ENCODE peak calls at places on chromosomes 6 and 20, in eight cellular contexts. C, V, O, I, T, D, Q and Y are unnamed samples.

GRCh38 chr6:137723273-137724017 is 143.6 kb upstream of the TNFAIP3 start:
- DNase-seq in I (no peak), T (no peak), O (no peak), C (no peak), D (no peak), Q (no peak), V (no peak), Y (no peak)

GRCh38 chr20:6489361-6490154 is 277.9 kb upstream of the BMP2 start:
- DNase-seq in D (no peak), Q (no peak), C (no peak), I (no peak), T (no peak), O (no peak), V (no peak), Y (no peak)

GRCh38 chr6:98382246-98382645 is 452.1 kb upstream of the POU3F2 start:
- DNase-seq in O (no peak), T (no peak), I (no peak), D (no peak), C (no peak), V (no peak), Q (no peak), Y (no peak)

GRCh38 chr20:1734269-1734858 is 76.8 kb upstream of the SIRPG start:
- DNase-seq in T (no peak), C (peak), I (no peak), V (no peak), O (no peak), Q (no peak), D (no peak), Y (no peak)

GRCh38 chr20:35012227-35013069 is 56.8 kb downstream of the MYH7B start:
- DNase-seq in I (no peak), Q (no peak), O (no peak), C (no peak), V (no peak), T (no peak), D (peak), Y (no peak)

GRCh38 chr6:119856136-119856535 is 506.6 kb upstream of the MAN1A1 start:
- DNase-seq in D (no peak), C (no peak), V (no peak), T (no peak), Q (no peak), I (no peak), O (no peak), Y (no peak)

GRCh38 chr6:2147737-2148448 is 97.5 kb downstream of the GMDS start:
- DNase-seq in Q (no peak), T (no peak), C (no peak), O (no peak), I (no peak), V (peak), D (no peak), Y (no peak)

GRCh38 chr6:109050012-109050411 is 44.6 kb downstream of the SESN1 start:
- DNase-seq in Q (no peak), D (no peak), I (no peak), V (no peak), O (no peak), T (no peak), C (no peak), Y (no peak)

GRCh38 chr6:6588924-6589696 is 590 bp downstream of the LY86 start:
- DNase-seq in D (no peak), O (no peak), I (no peak), T (no peak), Q (no peak), V (no peak), C (no peak), Y (no peak)

GRCh38 chr20:13401596-13401995 is 180.5 kb downstream of the ISM1 start:
- DNase-seq in D (no peak), I (no peak), T (no peak), O (no peak), C (no peak), V (no peak), Q (no peak), Y (no peak)

GRCh38 chr20:9442858-9443257 is 71.5 kb upstream of the LAMP5 start:
- DNase-seq in O (no peak), Q (no peak), V (peak), D (no peak), T (no peak), I (no peak), C (no peak), Y (no peak)

GRCh38 chr20:21179796-21180195 is 53.9 kb downstream of the KIZ start:
- DNase-seq in C (no peak), V (peak), O (no peak), D (no peak), T (no peak), I (no peak), Q (no peak), Y (no peak)

GRCh38 chr20:58086763-58087566 is 141.5 kb downstream of the ANKRD60 start:
- DNase-seq in I (no peak), Q (no peak), O (no peak), T (no peak), C (no peak), D (peak), V (peak), Y (peak)

GRCh38 chr6:156949376-156949775 is 172.2 kb downstream of the ARID1B start:
- DNase-seq in Q (no peak), I (no peak), T (no peak), O (no peak), D (no peak), V (peak), C (no peak), Y (no peak)

GRCh38 chr20:7770578-7770977 is 169.7 kb downstream of the HAO1 start:
- DNase-seq in T (no peak), D (no peak), V (no peak), C (no peak), Q (no peak), I (no peak), O (no peak), Y (no peak)

GRCh38 chr6:46201701-46202100 is 30.9 kb upstream of the ENPP5 start:
- DNase-seq in T (no peak), D (no peak), V (no peak), Q (no peak), I (no peak), C (no peak), O (no peak), Y (no peak)

GRCh38 chr6:116859264-116859663 is 17.8 kb upstream of the RFX6 start:
- DNase-seq in Q (no peak), O (no peak), D (no peak), I (no peak), T (no peak), C (no peak), V (no peak), Y (no peak)

GRCh38 chr6:113805836-113806500 is 51.2 kb upstream of the MARCKS start:
- DNase-seq in V (no peak), C (no peak), O (no peak), D (no peak), T (no peak), I (no peak), Q (no peak), Y (no peak)

GRCh38 chr6:31791324-31792089 is 4.0 kb downstream of the VARS1 start:
- DNase-seq in T (peak), O (no peak), Q (no peak), V (peak), C (no peak), D (no peak), I (no peak), Y (peak)

GRCh38 chr20:58718729-58719128 is 26.1 kb downstream of the NPEPL1 start:
- DNase-seq in O (no peak), I (no peak), V (no peak), D (no peak), Q (no peak), C (no peak), T (no peak), Y (no peak)

GRCh38 chr20:59831901-59832240 is 101.6 kb downstream of the SYCP2 start:
- DNase-seq in V (no peak), I (peak), T (no peak), D (no peak), C (no peak), O (no peak), Q (no peak), Y (no peak)

GRCh38 chr6:39088331-39088730 is 26.7 kb downstream of the SAYSD1 start:
- DNase-seq in C (no peak), D (no peak), V (peak), I (no peak), Q (no peak), T (no peak), O (no peak), Y (peak)

GRCh38 chr20:3244613-3245012 is 5.6 kb upstream of the SLC4A11 start:
- DNase-seq in Q (no peak), D (no peak), V (no peak), T (no peak), I (no peak), C (no peak), O (no peak), Y (no peak)

GRCh38 chr6:100307561-100307960 is 157.2 kb downstream of the SIM1 start:
- DNase-seq in I (no peak), C (no peak), V (no peak), T (no peak), Q (no peak), D (no peak), O (no peak), Y (no peak)

GRCh38 chr6:24078200-24078599 is 47.8 kb upstream of the NRSN1 start:
- DNase-seq in Q (no peak), C (no peak), O (no peak), I (no peak), V (no peak), D (no peak), T (no peak), Y (no peak)

GRCh38 chr20:62953167-62953838 is 794 bp downstream of the SLC17A9 start:
- DNase-seq in T (no peak), O (no peak), Q (peak), I (no peak), C (no peak), D (no peak), V (no peak), Y (no peak)

GRCh38 chr20:62953839-62954703 is 1.6 kb downstream of the SLC17A9 start:
- DNase-seq in D (peak), O (peak), I (peak), V (peak), Q (peak), T (peak), C (peak), Y (peak)

GRCh38 chr20:62951143-62951895 is 1.2 kb upstream of the SLC17A9 start:
- DNase-seq in O (no peak), I (no peak), V (no peak), C (no peak), Q (peak), T (no peak), D (no peak), Y (no peak)

GRCh38 chr20:62951896-62952372 is 575 bp upstream of the SLC17A9 start:
- DNase-seq in O (no peak), D (no peak), C (no peak), T (no peak), I (no peak), Q (peak), V (no peak), Y (no peak)

GRCh38 chr20:62952373-62953166 is at the start of gene SLC17A9:
- DNase-seq in T (no peak), V (peak), Q (peak), O (peak), D (no peak), C (no peak), I (peak), Y (no peak)
- TF ChIP-seq CTCF in T (no peak), V (no peak), Q (no peak), O (no peak), D (no peak), C (no peak), I (no peak), Y (no peak)

DNA sequence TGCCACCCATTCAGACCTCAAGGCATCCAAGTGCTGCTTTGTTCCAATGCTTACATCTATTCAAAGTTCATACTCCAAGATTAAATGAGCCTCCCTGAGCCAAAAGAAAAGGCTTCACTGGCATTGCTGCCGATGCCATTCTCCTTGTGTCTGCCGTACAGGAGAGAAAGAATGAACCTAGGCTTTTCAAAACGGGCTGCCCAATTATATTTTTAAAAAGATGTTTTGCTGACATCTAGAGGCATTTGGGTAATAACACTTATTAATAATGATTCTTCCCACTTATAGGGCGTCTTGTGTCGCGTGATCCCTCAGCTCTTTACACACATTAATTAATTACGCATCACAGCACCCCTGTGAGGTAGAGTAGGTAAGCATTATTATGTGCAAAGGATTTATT is 545.6 kb downstream of the PKHD1 start:
- DNase-seq in Q (no peak), I (no peak), O (no peak), V (no peak), T (no peak), D (no peak), C (no peak), Y (peak)
- TF ChIP-seq CTCF in Q (no peak), I (no peak), O (no peak), V (no peak), T (no peak), D (no peak), C (no peak), Y (peak)

DNA sequence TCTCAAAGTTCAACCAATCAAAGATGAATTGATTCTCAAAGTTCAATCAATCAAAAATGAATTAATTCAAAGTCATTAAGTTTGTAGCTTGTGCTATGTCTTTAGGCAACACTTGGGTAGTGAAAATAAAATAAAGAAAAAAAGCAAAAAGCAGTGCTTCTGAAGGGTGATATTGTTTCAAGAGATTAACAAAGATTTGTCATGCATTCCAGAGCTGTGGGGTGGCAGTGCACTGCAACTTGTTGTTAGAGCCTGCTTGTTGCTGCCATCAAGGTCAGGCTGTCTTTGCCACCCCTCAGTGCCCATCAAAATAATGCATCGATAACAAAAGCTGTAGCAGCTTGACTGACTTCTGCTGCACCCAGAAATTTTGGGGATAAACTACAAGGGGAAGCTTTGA is 128.6 kb downstream of the RNF144B start:
- DNase-seq in I (no peak), O (no peak), D (no peak), V (no peak), Q (no peak), T (no peak), C (no peak), Y (no peak)
- TF ChIP-seq CTCF in I (no peak), O (no peak), D (no peak), V (no peak), Q (no peak), T (no peak), C (no peak), Y (no peak)

GRCh38 chr6:14702678-14703077 is 543.2 kb upstream of the JARID2 start:
- DNase-seq in V (peak), D (no peak), C (no peak), T (no peak), I (no peak), Q (no peak), O (no peak), Y (no peak)
- TF ChIP-seq CTCF in V (no peak), D (no peak), C (no peak), T (no peak), I (no peak), Q (no peak), O (no peak), Y (no peak)

GRCh38 chr6:35876902-35877301 is 44.0 kb downstream of the SRPK1 start:
- DNase-seq in T (no peak), I (no peak), C (no peak), Q (no peak), O (no peak), D (no peak), V (no peak), Y (no peak)
- TF ChIP-seq CTCF in T (no peak), I (no peak), C (no peak), Q (no peak), O (no peak), D (no peak), V (no peak), Y (no peak)

DNA sequence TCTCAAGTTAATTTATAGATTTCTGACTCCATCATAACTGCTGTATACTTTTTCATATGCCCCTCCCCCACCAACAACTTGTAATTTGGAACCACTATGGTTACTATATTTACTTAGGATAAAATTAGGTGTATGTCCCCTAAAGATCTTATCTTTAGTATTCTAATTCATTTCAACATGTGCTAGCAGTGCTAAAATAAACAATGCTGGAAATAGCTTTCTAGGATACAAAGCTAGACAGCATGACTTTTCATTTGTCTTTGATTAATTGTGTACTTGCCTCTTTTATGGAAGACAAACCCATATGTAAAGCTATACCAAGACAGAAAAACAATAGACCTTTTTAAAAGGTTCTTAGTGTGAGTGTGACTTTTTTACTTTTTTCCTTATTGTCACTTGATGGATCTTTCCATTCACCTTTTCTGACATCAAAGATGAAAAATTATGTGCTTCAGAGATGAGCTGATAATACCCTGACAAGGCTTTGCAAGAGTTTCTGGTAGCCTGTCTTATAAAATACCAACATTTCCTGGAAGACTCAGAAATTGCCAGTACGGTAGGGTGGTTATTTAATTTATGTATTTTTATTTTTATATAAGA is 31.2 kb upstream of the POPDC3 start:
- DNase-seq in V (no peak), I (no peak), Q (no peak), D (no peak), T (no peak), O (no peak), C (no peak), Y (no peak)
- TF ChIP-seq CTCF in V (no peak), I (no peak), Q (no peak), D (no peak), T (no peak), O (no peak), C (no peak), Y (no peak)

GRCh38 chr6:91428953-91429560 is 842.2 kb upstream of the MAP3K7 start:
- DNase-seq in V (no peak), Q (no peak), D (no peak), T (no peak), O (no peak), I (no peak), C (no peak), Y (no peak)
- TF ChIP-seq CTCF in V (no peak), Q (no peak), D (no peak), T (no peak), O (no peak), I (no peak), C (no peak), Y (peak)

DNA sequence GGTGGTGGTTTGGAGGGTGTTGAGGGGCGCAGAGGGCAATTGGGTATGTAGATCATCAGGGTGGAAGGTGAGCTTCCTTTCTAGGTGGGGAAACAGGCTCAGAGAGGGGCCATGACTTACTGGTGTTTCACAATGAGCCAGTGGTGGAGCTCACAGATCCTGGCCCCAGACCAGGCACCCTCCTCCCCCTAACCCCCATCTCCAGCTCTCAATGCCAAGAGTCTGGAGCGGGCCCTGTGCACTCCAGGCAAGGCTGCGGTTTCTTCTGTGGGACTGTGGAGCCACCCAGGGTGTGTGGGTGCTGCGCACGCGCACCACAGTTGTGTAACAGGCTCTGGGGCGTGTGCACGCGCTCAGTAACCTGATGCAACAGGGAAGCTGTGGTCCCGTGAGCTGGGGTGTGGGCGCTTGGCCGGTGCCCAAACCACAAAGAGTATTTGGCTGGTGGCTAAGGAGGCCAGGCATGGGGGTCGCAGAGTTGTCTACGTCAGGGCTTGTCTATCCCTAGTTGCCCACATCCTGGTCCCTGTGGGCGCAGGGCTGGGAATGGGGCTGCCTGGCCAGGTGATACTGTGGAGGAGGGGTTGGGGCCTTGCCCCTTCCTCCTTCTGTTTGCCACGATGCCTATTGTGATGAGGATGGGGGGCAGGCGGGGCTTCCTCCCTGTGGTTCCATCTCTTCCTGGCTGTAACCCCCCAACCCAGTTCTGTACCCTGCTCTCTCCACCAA is 37.5 kb upstream of the MRPS18A start:
- DNase-seq in Q (peak), T (peak), O (peak), C (peak), D (peak), I (peak), V (peak), Y (no peak)
- TF ChIP-seq CTCF in Q (no peak), T (no peak), O (no peak), C (no peak), D (no peak), I (no peak), V (no peak), Y (no peak)

GRCh38 chr20:48656661-48657211 is 171.1 kb downstream of the PREX1 start:
- DNase-seq in V (no peak), T (no peak), I (no peak), Q (no peak), D (no peak), O (no peak), C (no peak), Y (peak)
- TF ChIP-seq CTCF in V (no peak), T (no peak), I (no peak), Q (no peak), D (no peak), O (no peak), C (no peak), Y (peak)